ENCODE peak calls at places on chromosomes 13 and 19, in eight cellular contexts. S is mesendoderm, P is Peyer's patch, I is thoracic aorta, E is upper lobe of right lung, H is testis, X is cardiac muscle cell, F is pancreas. J is an unnamed sample. For H3K4me1, the result is how much of the 10 kb centered on the place peaks cover.

GRCh38 chr13:27481766-27482165 is 31.4 kb upstream of the MTIF3 start:
- DNase-seq in S (peak), P (peak), H (peak), X (peak), I (no peak), E (peak), F (peak), J (no peak)

GRCh38 chr19:36805364-36805763 is 32.8 kb upstream of the ZNF850 start:
- DNase-seq in F (no peak), E (no peak), I (no peak), H (no peak), S (no peak), P (no peak), X (no peak), J (no peak)

GRCh38 chr13:24203726-24204295 is 43.3 kb downstream of the SPATA13 start:
- DNase-seq in I (no peak), E (no peak), P (no peak), F (no peak), H (no peak), S (no peak), X (no peak), J (peak)

GRCh38 chr19:5436101-5436947 is 18.9 kb upstream of the ZNRF4 start:
- DNase-seq in X (peak), S (peak), E (no peak), I (no peak), P (no peak), F (no peak), H (peak), J (no peak)

GRCh38 chr13:106919638-106920037 is 351.7 kb upstream of the ARGLU1 start:
- DNase-seq in F (peak), E (no peak), I (peak), P (no peak), S (no peak), X (no peak), H (no peak), J (no peak)

GRCh38 chr19:45138303-45138751 is 22.5 kb downstream of the NKPD1 start:
- DNase-seq in X (no peak), I (no peak), P (no peak), S (no peak), F (no peak), H (no peak), E (no peak), J (no peak)

GRCh38 chr19:46355991-46356669 is 9.2 kb downstream of the PPP5C start:
- DNase-seq in S (no peak), F (no peak), P (no peak), E (no peak), I (no peak), X (no peak), H (no peak), J (no peak)

GRCh38 chr13:71144883-71145282 is 722.1 kb downstream of the DACH1 start:
- DNase-seq in X (no peak), F (no peak), S (no peak), P (no peak), I (no peak), H (no peak), E (no peak), J (no peak)

GRCh38 chr19:47002106-47002766 is 17.4 kb upstream of the NPAS1 start:
- DNase-seq in I (no peak), X (no peak), S (no peak), P (peak), F (peak), E (no peak), H (no peak), J (no peak)

GRCh38 chr13:19781526-19781925 is 1.2 kb downstream of the PSPC1 start:
- DNase-seq in F (no peak), P (no peak), I (no peak), H (peak), S (no peak), E (no peak), X (no peak), J (no peak)

GRCh38 chr13:99484405-99484981 is 16.8 kb upstream of the TM9SF2 start:
- DNase-seq in H (no peak), P (no peak), X (no peak), F (no peak), I (no peak), E (no peak), S (no peak), J (no peak)

GRCh38 chr19:28532765-28533341 is 680.1 kb downstream of the UQCRFS1 start:
- DNase-seq in X (no peak), S (no peak), H (no peak), E (no peak), I (no peak), P (no peak), F (no peak), J (no peak)

GRCh38 chr13:45340422-45341033 is 455 bp downstream of the TPT1 start:
- DNase-seq in P (peak), X (peak), E (peak), S (peak), F (peak), I (peak), H (peak), J (peak)

GRCh38 chr19:51739466-51740213 is 12.0 kb downstream of the FPR1 start:
- DNase-seq in P (no peak), F (no peak), S (no peak), I (no peak), H (no peak), X (no peak), E (no peak), J (no peak)

GRCh38 chr19:1122972-1123363 is 19.2 kb downstream of the GPX4 start:
- DNase-seq in P (peak), S (peak), F (peak), X (peak), H (peak), E (peak), I (no peak), J (no peak)

GRCh38 chr19:47315125-47315821 is 5.6 kb downstream of the C5AR1 start:
- DNase-seq in I (peak), E (peak), H (peak), F (no peak), S (peak), P (no peak), X (no peak), J (no peak)

GRCh38 chr19:7831452-7831851 is 1.4 kb downstream of the EVI5L start:
- DNase-seq in H (no peak), F (no peak), X (peak), P (no peak), E (no peak), I (no peak), S (peak), J (no peak)

GRCh38 chr13:51636349-51636890 is 52.2 kb downstream of the WDFY2 start:
- DNase-seq in H (no peak), F (no peak), I (no peak), E (no peak), P (no peak), S (no peak), X (no peak), J (no peak)

GRCh38 chr13:51638497-51638871 is 54.2 kb downstream of the WDFY2 start:
- DNase-seq in P (no peak), E (no peak), H (no peak), I (no peak), X (no peak), F (no peak), S (peak), J (no peak)

GRCh38 chr13:51635137-51635878 is 51.0 kb downstream of the WDFY2 start:
- DNase-seq in H (no peak), E (no peak), S (no peak), F (no peak), X (no peak), I (no peak), P (no peak), J (no peak)

GRCh38 chr13:51639171-51639570 is 54.9 kb downstream of the WDFY2 start:
- DNase-seq in P (no peak), H (no peak), S (no peak), X (no peak), E (no peak), I (no peak), F (no peak), J (no peak)

DNA sequence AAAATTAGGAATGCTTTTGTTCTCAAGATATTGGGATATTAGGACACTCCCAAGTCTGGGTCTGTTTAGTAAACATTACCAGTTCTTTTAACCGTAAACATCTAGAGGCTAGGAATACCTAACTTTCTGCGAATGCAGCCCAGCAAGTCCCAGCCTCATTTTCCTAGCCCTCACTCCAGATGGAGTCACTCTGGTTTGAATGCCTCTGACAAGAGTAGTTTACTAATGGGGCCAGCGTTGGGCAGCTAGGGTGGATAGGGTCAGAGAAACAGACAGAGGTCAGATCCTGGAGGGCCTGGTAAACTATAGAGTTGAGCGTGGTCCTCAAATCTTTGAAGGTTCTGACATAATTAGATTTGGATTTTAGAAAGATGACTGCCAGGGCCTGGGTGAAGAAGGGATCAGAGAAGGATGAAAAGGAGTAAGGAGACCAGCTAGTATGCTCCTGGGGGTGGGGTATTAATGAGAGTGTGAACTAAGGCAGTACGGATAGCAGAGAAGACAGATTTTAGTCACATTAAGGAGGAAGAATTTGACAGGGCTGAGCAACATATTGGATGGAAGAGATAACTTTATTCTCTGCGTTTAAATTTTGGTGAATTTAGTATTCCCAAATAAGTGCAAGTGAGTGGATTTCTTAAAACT is 53.7 kb downstream of the WDFY2 start:
- DNase-seq in S (peak), H (no peak), P (no peak), E (no peak), I (no peak), F (no peak), X (no peak), J (no peak)
- H3K4me1 ChIP-seq in S (under half), H (under half), P (under half), E (under half), I (under half), F (under half), X (under half), J (under half)

GRCh38 chr13:67736646-67737420 is 506.7 kb upstream of the PCDH9 start:
- DNase-seq in F (no peak), H (peak), P (no peak), E (no peak), X (peak), S (peak), I (no peak), J (no peak)
- H3K27ac ChIP-seq in F (no peak), H (no peak), P (no peak), E (no peak), X (no peak), S (peak), I (no peak), J (no peak)

DNA sequence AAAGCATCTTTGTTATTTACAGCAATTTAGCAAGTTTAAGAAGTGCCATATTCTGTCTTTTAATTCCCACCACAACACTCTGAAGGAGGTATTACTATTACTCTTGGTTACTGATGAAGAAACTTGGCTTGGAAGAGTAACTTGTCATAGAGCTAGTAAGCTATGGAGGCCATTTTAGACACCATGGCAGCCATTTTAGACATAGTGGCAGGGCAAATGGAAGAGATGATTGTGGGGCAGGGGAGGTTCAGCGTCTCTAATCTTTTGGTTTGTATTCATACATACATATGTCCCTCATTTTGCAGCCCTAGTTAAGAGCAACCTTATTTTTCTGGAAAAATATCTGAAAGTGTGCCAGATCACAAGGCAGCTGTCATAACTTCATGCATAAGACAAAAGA is 82.6 kb upstream of the SOX1 start:
- DNase-seq in H (no peak), F (no peak), I (no peak), E (no peak), X (no peak), S (no peak), P (no peak), J (no peak)
- H3K4me3 ChIP-seq in H (no peak), F (no peak), I (no peak), E (no peak), X (no peak), S (no peak), P (no peak), J (no peak)

DNA sequence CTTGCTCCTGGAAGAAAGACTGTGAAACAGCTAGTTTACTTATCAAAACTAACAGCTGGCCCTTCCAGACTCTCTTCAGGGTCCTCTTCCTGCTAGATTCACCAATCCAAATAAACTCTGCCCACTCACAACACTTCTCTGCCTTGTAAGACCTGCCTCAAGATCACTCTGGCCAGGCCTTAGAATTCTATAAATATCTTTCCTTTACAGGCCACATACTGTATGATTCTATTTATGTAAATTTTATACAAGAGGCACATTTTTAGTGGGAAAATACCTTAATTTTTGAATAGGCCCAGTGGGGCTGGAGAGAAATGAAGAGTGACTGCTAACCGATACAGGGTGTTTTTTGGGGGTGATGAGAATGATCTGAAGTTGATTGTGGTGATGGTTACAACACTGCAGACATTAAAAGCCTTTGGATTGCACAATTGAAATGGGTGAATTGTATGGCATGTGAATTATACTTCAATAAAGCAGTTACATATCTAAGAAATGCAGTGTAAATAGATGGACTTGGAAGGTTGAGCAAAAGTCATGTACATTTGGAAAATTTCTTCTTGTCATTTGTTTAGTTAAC is 141.8 kb downstream of the GPC5 start:
- DNase-seq in H (no peak), I (no peak), F (no peak), X (peak), S (no peak), E (no peak), P (no peak), J (no peak)
- H3K4me1 ChIP-seq in H (under half), I (under half), F (under half), X (under half), S (under half), E (under half), P (under half), J (under half)

GRCh38 chr19:19642506-19643157 is 825 bp downstream of the GMIP start:
- DNase-seq in F (no peak), X (no peak), H (no peak), P (no peak), I (no peak), S (peak), E (no peak), J (peak)
- H3K27ac ChIP-seq in F (peak), X (no peak), H (peak), P (peak), I (no peak), S (no peak), E (peak), J (peak)